ENCODE peak calls at places on chromosome 4, in ten cellular contexts. A is AG10803; W is nephron progenitor cell; Q is ecto neural progenitor cell; Z is ureter; U is HS-5; H is activated CD8-positive, alpha-beta memory T cell treated with anti-CD3 and anti-CD28 coated beads, Interleukin-2, amount 50 U/mL, for 4 hours; R is heart right ventricle; J is putamen; V is progenitor cell of endocrine pancreas. K is an unnamed sample.

GRCh38 chr4:13092702-13093101 is 391.4 kb downstream of the RAB28 start:
- DNase-seq in A (no peak), W (no peak), Q (no peak), Z (no peak), U (peak; percentile 2), H (no peak), R (no peak), J (no peak), V (no peak), K (no peak)

GRCh38 chr4:153771058-153771457 is 11.2 kb upstream of the RNF175 start:
- DNase-seq in A (no peak), W (no peak), Q (no peak), Z (no peak), U (no peak), H (no peak), R (no peak), J (peak; percentile 53), V (no peak), K (no peak)

GRCh38 chr4:22485751-22486150 is 30.1 kb downstream of the ADGRA3 start:
- DNase-seq in A (peak; percentile 76), W (no peak), Q (no peak), Z (no peak), U (no peak), H (no peak), R (no peak), J (no peak), V (no peak), K (no peak)

GRCh38 chr4:159041058-159042034 is 61.5 kb upstream of the RAPGEF2 start:
- DNase-seq in A (no peak), W (no peak), Q (no peak), Z (no peak), U (no peak), H (no peak), R (no peak), J (no peak), V (no peak), K (no peak)

GRCh38 chr4:140222175-140222574 is 68.2 kb upstream of the MAML3 start:
- DNase-seq in A (peak; percentile 20), W (no peak), Q (no peak), Z (no peak), U (no peak), H (no peak), R (no peak), J (no peak), V (no peak), K (no peak)

GRCh38 chr4:74473155-74473811 is 28.3 kb downstream of the AREG start:
- DNase-seq in A (peak; percentile 73), W (no peak), Q (no peak), Z (no peak), U (peak; percentile 78), H (no peak), R (no peak), J (peak; percentile 11), V (no peak), K (no peak)

GRCh38 chr4:75637176-75637575 is 6.8 kb upstream of the CDKL2 start:
- DNase-seq in A (peak; percentile 87), W (peak; percentile 40), Q (no peak), Z (no peak), U (no peak), H (no peak), R (no peak), J (no peak), V (no peak), K (no peak)

GRCh38 chr4:162164881-162165528 is 1.2 kb upstream of the FSTL5 start:
- DNase-seq in A (no peak), W (no peak), Q (no peak), Z (no peak), U (peak; percentile 8), H (no peak), R (no peak), J (no peak), V (no peak), K (no peak)

GRCh38 chr4:139764192-139764591 is 98.6 kb downstream of the MGST2 start:
- DNase-seq in A (no peak), W (no peak), Q (no peak), Z (no peak), U (no peak), H (no peak), R (peak; percentile 44), J (no peak), V (no peak), K (no peak)

GRCh38 chr4:98786866-98787265 is 128.5 kb upstream of the TSPAN5 start:
- DNase-seq in A (peak; percentile 20), W (no peak), Q (no peak), Z (no peak), U (no peak), H (no peak), R (no peak), J (no peak), V (no peak), K (no peak)

GRCh38 chr4:68180858-68181531 is 51.3 kb upstream of the TMPRSS11F start:
- DNase-seq in A (peak; percentile 7), W (no peak), Q (no peak), Z (no peak), U (peak; percentile 16), H (no peak), R (no peak), J (no peak), V (no peak), K (no peak)

GRCh38 chr4:15938182-15938581 is 358 bp downstream of the FGFBP1 start:
- DNase-seq in A (no peak), W (peak; percentile 27), Q (no peak), Z (no peak), U (no peak), H (no peak), R (no peak), J (no peak), V (no peak), K (no peak)

GRCh38 chr4:140168474-140168873 is 14.5 kb upstream of the MAML3 start:
- DNase-seq in A (no peak), W (no peak), Q (no peak), Z (no peak), U (no peak), H (no peak), R (no peak), J (no peak), V (no peak), K (no peak)

GRCh38 chr4:153020460-153020859 is 84.3 kb downstream of the FHDC1 start:
- DNase-seq in A (no peak), W (no peak), Q (no peak), Z (no peak), U (no peak), H (no peak), R (no peak), J (no peak), V (no peak), K (no peak)

GRCh38 chr4:138522366-138522765 is 280.2 kb upstream of the SLC7A11 start:
- DNase-seq in A (peak; percentile 24), W (no peak), Q (no peak), Z (no peak), U (no peak), H (no peak), R (no peak), J (no peak), V (no peak), K (no peak)

GRCh38 chr4:8763966-8764901 is 107.4 kb downstream of the HMX1 start:
- DNase-seq in A (no peak), W (no peak), Q (no peak), Z (no peak), U (no peak), H (no peak), R (no peak), J (no peak), V (no peak), K (no peak)

GRCh38 chr4:77582716-77583115 is 22.9 kb upstream of the CXCL13 start:
- DNase-seq in A (peak; percentile 35), W (no peak), Q (no peak), Z (no peak), U (no peak), H (no peak), R (no peak), J (no peak), V (no peak), K (no peak)

GRCh38 chr4:134470544-134470943 is 269.0 kb upstream of the PABPC4L start:
- DNase-seq in A (no peak), W (no peak), Q (no peak), Z (no peak), U (no peak), H (no peak), R (no peak), J (no peak), V (no peak), K (no peak)

GRCh38 chr4:8709729-8710360 is 117.3 kb downstream of the CPZ start:
- DNase-seq in A (no peak), W (peak; percentile 30), Q (peak; percentile 44), Z (peak; percentile 29), U (no peak), H (no peak), R (no peak), J (no peak), V (no peak), K (no peak)

GRCh38 chr4:80361329-80361900 is 25.9 kb downstream of the CFAP299 start:
- DNase-seq in A (peak; percentile 28), W (no peak), Q (no peak), Z (no peak), U (peak; percentile 23), H (no peak), R (no peak), J (peak; percentile 4), V (no peak), K (no peak)

GRCh38 chr4:162931257-162931648 is 235.4 kb downstream of the NAF1 start:
- DNase-seq in A (no peak), W (no peak), Q (no peak), Z (no peak), U (no peak), H (no peak), R (no peak), J (no peak), V (no peak), K (no peak)

GRCh38 chr4:88166608-88167007 is 8.2 kb upstream of the ABCG2 start:
- DNase-seq in A (no peak), W (no peak), Q (no peak), Z (no peak), U (no peak), H (no peak), R (no peak), J (no peak), V (no peak), K (no peak)